ENCODE peak calls at places on chromosomes 2 and 18, in ten cellular contexts. K, D, J, Y, U, N, G, L, H and A are unnamed samples.

GRCh38 chr2:198890490-198890889 is 567.2 kb downstream of the SATB2 start:
- DNase-seq in K (no peak), D (no peak), J (no peak), Y (no peak), U (no peak), N (no peak), G (no peak), L (no peak), H (no peak), A (no peak)

GRCh38 chr2:102055346-102055975 is 63.7 kb downstream of the IL1R2 start:
- DNase-seq in K (peak; percentile 41), D (no peak), J (no peak), Y (no peak), U (no peak), N (no peak), G (no peak), L (no peak), H (no peak), A (no peak)

GRCh38 chr2:155368934-155369333 is 670.4 kb downstream of the KCNJ3 start:
- DNase-seq in K (no peak), D (no peak), J (no peak), Y (no peak), U (no peak), N (no peak), G (no peak), L (no peak), H (no peak), A (no peak)

GRCh38 chr18:44816028-44816427 is 135.3 kb downstream of the SETBP1 start:
- DNase-seq in K (no peak), D (no peak), J (no peak), Y (no peak), U (no peak), N (no peak), G (no peak), L (no peak), H (no peak), A (no peak)

GRCh38 chr2:113167115-113167932 is 6.4 kb upstream of the PSD4 start:
- DNase-seq in K (no peak), D (no peak), J (no peak), Y (peak; percentile 78), U (no peak), N (no peak), G (no peak), L (peak; percentile 82), H (peak; percentile 38), A (peak; percentile 84)

GRCh38 chr2:69945900-69946299 is 15.5 kb downstream of the ASPRV1 start:
- DNase-seq in K (no peak), D (no peak), J (no peak), Y (no peak), U (no peak), N (no peak), G (no peak), L (no peak), H (no peak), A (no peak)

GRCh38 chr2:147030966-147031760 is 813.7 kb upstream of the ACVR2A start:
- DNase-seq in K (peak; percentile 83), D (no peak), J (no peak), Y (no peak), U (no peak), N (no peak), G (no peak), L (no peak), H (no peak), A (no peak)

GRCh38 chr18:65035701-65036100 is 715.1 kb upstream of the CDH7 start:
- DNase-seq in K (no peak), D (no peak), J (no peak), Y (no peak), U (no peak), N (no peak), G (no peak), L (no peak), H (no peak), A (no peak)

GRCh38 chr2:120253021-120253882 is 600 bp downstream of the RALB start:
- DNase-seq in K (peak; percentile 65), D (peak; percentile 64), J (peak; percentile 58), Y (peak; percentile 94), U (peak; percentile 41), N (peak; percentile 94), G (peak; percentile 85), L (peak; percentile 80), H (peak; percentile 24), A (peak; percentile 91)

GRCh38 chr2:190319557-190320498 is at the start of gene HIBCH:
- DNase-seq in K (peak; percentile 97), D (peak; percentile 84), J (peak; percentile 99), Y (peak; percentile 99), U (peak; percentile 86), N (peak; percentile 99), G (peak; percentile 99), L (peak; percentile 99), H (peak; percentile 83), A (peak; percentile 99)

GRCh38 chr2:41729800-41730364 is 317.9 kb upstream of the PKDCC start:
- DNase-seq in K (no peak), D (no peak), J (no peak), Y (no peak), U (no peak), N (no peak), G (no peak), L (no peak), H (no peak), A (no peak)

GRCh38 chr2:171957061-171957460 is 34.8 kb downstream of the HAT1 start:
- DNase-seq in K (no peak), D (no peak), J (no peak), Y (no peak), U (no peak), N (no peak), G (no peak), L (no peak), H (no peak), A (peak; percentile 11)

GRCh38 chr2:33484042-33484621 is 7.7 kb downstream of the RASGRP3 start:
- DNase-seq in K (peak; percentile 23), D (no peak), J (no peak), Y (no peak), U (no peak), N (no peak), G (no peak), L (no peak), H (no peak), A (no peak)
- H3K4me1 ChIP-seq in K (no peaks in the 10 kb centered on the region), D (no peaks in the 10 kb centered on the region), J (no peaks in the 10 kb centered on the region), Y (peaks cover 14% of the 10 kb centered on the region), U (no peaks in the 10 kb centered on the region), N (no peaks in the 10 kb centered on the region), G (peaks cover 67% of the 10 kb centered on the region), L (no peaks in the 10 kb centered on the region), H (no peaks in the 10 kb centered on the region), A (no peaks in the 10 kb centered on the region)

DNA sequence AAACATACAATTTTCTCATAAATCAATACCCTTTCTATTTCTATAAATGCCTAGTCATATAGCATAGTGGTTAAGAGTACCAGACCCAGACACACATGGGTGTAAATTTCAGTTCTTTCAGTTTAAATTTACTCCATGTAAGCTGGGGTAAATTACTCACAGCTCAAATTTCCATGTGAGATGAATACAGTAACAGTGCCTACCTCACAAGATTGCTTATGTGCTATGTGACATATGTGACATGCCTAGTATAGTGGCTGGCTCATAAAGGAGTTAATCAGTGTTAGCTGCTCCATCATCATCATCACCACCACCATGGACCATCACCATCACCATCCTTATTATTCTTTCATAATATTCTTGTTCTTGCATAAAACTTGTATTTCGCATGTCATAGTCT is 61.6 kb upstream of the CD302 start:
- DNase-seq in K (no peak), D (no peak), J (no peak), Y (no peak), U (no peak), N (no peak), G (no peak), L (no peak), H (no peak), A (no peak)
- H3K4me1 ChIP-seq in K (no peaks in the 10 kb centered on the region), D (no peaks in the 10 kb centered on the region), J (no peaks in the 10 kb centered on the region), Y (no peaks in the 10 kb centered on the region), U (no peaks in the 10 kb centered on the region), N (no peaks in the 10 kb centered on the region), G (peaks cover 4% of the 10 kb centered on the region), L (no peaks in the 10 kb centered on the region), H (no peaks in the 10 kb centered on the region), A (no peaks in the 10 kb centered on the region)

DNA sequence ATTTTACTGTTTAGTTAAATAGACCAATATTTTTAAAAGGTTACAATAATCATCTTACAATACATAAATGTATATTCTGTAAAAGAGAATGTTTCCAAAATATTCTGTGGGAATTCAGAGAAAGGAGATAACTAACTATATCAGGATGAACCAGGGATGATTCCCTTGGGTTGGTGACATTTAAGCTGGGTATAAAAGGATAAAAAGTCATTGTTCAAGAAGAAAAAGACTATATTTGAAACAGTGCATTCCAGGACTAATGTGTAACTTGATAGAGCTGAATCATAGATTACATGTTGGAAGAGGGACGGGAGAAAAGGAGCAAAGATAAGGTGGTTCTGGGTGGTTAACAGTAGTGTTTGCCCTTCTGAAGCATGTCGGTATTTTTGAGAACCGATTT is 10.1 kb downstream of the RASGRP3 start:
- DNase-seq in K (no peak), D (no peak), J (no peak), Y (no peak), U (no peak), N (no peak), G (no peak), L (no peak), H (no peak), A (no peak)
- H3K4me1 ChIP-seq in K (no peaks in the 10 kb centered on the region), D (no peaks in the 10 kb centered on the region), J (no peaks in the 10 kb centered on the region), Y (peaks cover 14% of the 10 kb centered on the region), U (no peaks in the 10 kb centered on the region), N (no peaks in the 10 kb centered on the region), G (peaks cover 66% of the 10 kb centered on the region), L (no peaks in the 10 kb centered on the region), H (no peaks in the 10 kb centered on the region), A (no peaks in the 10 kb centered on the region)

GRCh38 chr18:2979871-2980606 is 32.9 kb downstream of the LPIN2 start:
- DNase-seq in K (no peak), D (no peak), J (no peak), Y (no peak), U (no peak), N (no peak), G (no peak), L (no peak), H (no peak), A (no peak)

GRCh38 chr18:2976733-2977132 is 36.2 kb downstream of the LPIN2 start:
- DNase-seq in K (no peak), D (no peak), J (no peak), Y (no peak), U (no peak), N (no peak), G (no peak), L (no peak), H (no peak), A (no peak)

GRCh38 chr18:2979027-2979570 is 33.8 kb downstream of the LPIN2 start:
- DNase-seq in K (peak; percentile 70), D (no peak), J (no peak), Y (no peak), U (no peak), N (no peak), G (no peak), L (no peak), H (no peak), A (no peak)

GRCh38 chr18:2978208-2978607 is 34.7 kb downstream of the LPIN2 start:
- DNase-seq in K (peak; percentile 60), D (no peak), J (no peak), Y (no peak), U (no peak), N (no peak), G (no peak), L (no peak), H (no peak), A (no peak)

DNA sequence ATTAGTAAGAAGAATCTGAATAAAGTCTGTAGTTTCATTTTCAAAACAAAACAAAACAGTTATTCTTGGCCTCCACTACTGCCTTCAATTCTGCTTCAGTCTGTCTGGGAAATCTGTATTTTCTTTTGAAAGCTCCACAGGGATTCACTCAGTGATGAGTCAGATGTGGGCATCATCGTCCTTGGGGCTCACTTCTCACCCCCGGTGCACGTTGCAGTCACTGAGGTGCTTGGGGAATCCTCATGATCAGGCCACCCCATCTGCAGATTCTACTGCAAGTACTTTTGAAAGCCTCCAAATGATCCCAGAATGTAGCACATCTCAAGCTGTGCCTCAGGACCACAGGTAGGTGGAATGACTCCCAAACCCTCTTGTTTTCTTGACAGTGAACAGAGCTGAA is 34.3 kb downstream of the LPIN2 start:
- DNase-seq in K (peak; percentile 79), D (peak; percentile 21), J (no peak), Y (no peak), U (peak; percentile 18), N (no peak), G (no peak), L (no peak), H (peak; percentile 47), A (no peak)
- H3K4me1 ChIP-seq in K (peaks cover 34% of the 10 kb centered on the region), D (peaks cover 82% of the 10 kb centered on the region), J (no peaks in the 10 kb centered on the region), Y (peaks cover 71% of the 10 kb centered on the region), U (peaks cover 76% of the 10 kb centered on the region), N (peaks cover 68% of the 10 kb centered on the region), G (peaks cover 78% of the 10 kb centered on the region), L (peaks cover 53% of the 10 kb centered on the region), H (peaks cover 61% of the 10 kb centered on the region), A (peaks cover 31% of the 10 kb centered on the region)